ENCODE peak calls at places on chromosomes 2 and 18, in seven cellular contexts. I is heart right ventricle, D is fibroblast of lung, U is neural progenitor cell, F is tibial nerve, Y is heart left ventricle, O is endodermal cell. L is an unnamed sample.

GRCh38 chr2:131835621-131836091 is 308.0 kb downstream of the CCDC74A start:
- DNase-seq in I (no peak), O (no peak), Y (no peak), D (no peak), U (no peak), F (no peak), L (peak; percentile 46)

GRCh38 chr2:74715880-74716279 is 61.8 kb downstream of the SEMA4F start:
- DNase-seq in Y (no peak), O (no peak), D (no peak), F (no peak), I (no peak), U (no peak), L (no peak)

GRCh38 chr2:240644171-240644651 is 18.9 kb downstream of the GPR35 start:
- DNase-seq in F (no peak), I (no peak), D (no peak), U (no peak), Y (no peak), O (peak; percentile 42), L (no peak)

GRCh38 chr2:240670402-240670801 is 12.3 kb downstream of the AQP12B start:
- DNase-seq in O (peak; percentile 64), D (no peak), Y (no peak), F (no peak), I (no peak), U (no peak), L (no peak)

GRCh38 chr2:143258126-143258892 is 129.1 kb downstream of the ARHGAP15 start:
- DNase-seq in F (no peak), Y (no peak), U (no peak), D (no peak), O (no peak), I (no peak), L (no peak)

GRCh38 chr18:46411862-46412690 is 244.9 kb downstream of the LOXHD1 start:
- DNase-seq in O (peak; percentile 82), I (peak; percentile 63), D (peak; percentile 34), F (no peak), U (no peak), Y (peak; percentile 64), L (no peak)

GRCh38 chr2:232577841-232578240 is 27.4 kb downstream of the EIF4E2 start:
- DNase-seq in F (no peak), D (no peak), I (no peak), O (no peak), Y (no peak), U (peak; percentile 14), L (no peak)

GRCh38 chr2:213834331-213834730 is 550.1 kb downstream of the SPAG16 start:
- DNase-seq in O (no peak), D (peak; percentile 89), U (no peak), Y (no peak), I (no peak), F (no peak), L (no peak)

GRCh38 chr2:32937602-32938450 is 8.9 kb upstream of the LTBP1 start:
- DNase-seq in O (peak; percentile 82), U (peak; percentile 66), I (no peak), D (peak; percentile 49), F (no peak), Y (no peak), L (no peak)

GRCh38 chr2:72603481-72603880 is 222.4 kb downstream of the EXOC6B start:
- DNase-seq in U (no peak), F (no peak), D (peak; percentile 57), Y (no peak), O (no peak), I (no peak), L (no peak)

GRCh38 chr2:16034975-16035746 is 94.8 kb downstream of the MYCN start:
- DNase-seq in D (no peak), I (no peak), O (no peak), U (no peak), F (no peak), Y (no peak), L (no peak)

GRCh38 chr2:120134263-120134662 is 88.9 kb downstream of the TMEM185B start:
- DNase-seq in D (peak; percentile 99), O (peak; percentile 84), U (no peak), F (no peak), I (no peak), Y (no peak), L (no peak)

GRCh38 chr2:197461073-197461472 is 7.7 kb downstream of the COQ10B start:
- DNase-seq in O (no peak), F (no peak), I (no peak), D (peak; percentile 34), U (no peak), Y (no peak), L (no peak)

GRCh38 chr2:139550873-139551272 is 770.7 kb upstream of the NXPH2 start:
- DNase-seq in U (no peak), F (no peak), Y (no peak), I (no peak), D (no peak), O (no peak), L (no peak)

GRCh38 chr2:157261199-157261782 is 3.8 kb downstream of the GALNT5 start:
- DNase-seq in D (peak; percentile 87), F (peak; percentile 11), Y (no peak), I (no peak), U (no peak), O (no peak), L (no peak)

GRCh38 chr2:234542742-234543141 is 45.9 kb upstream of the ARL4C start:
- DNase-seq in I (no peak), Y (no peak), F (no peak), U (no peak), D (no peak), O (no peak), L (no peak)

GRCh38 chr2:6959751-6960150 is 42.5 kb downstream of the RNF144A start:
- DNase-seq in I (no peak), O (no peak), D (no peak), F (no peak), Y (no peak), U (no peak), L (no peak)

GRCh38 chr2:234446404-234447076 is 50.3 kb downstream of the ARL4C start:
- DNase-seq in Y (peak; percentile 74), F (peak; percentile 41), U (no peak), D (no peak), O (no peak), I (peak; percentile 68), L (peak; percentile 86)

GRCh38 chr18:24502621-24503020 is 42.2 kb downstream of the HRH4 start:
- DNase-seq in O (no peak), Y (no peak), F (no peak), D (no peak), I (no peak), U (no peak), L (no peak)

GRCh38 chr2:98959759-98960507 is 23.9 kb upstream of the CRACDL start:
- DNase-seq in F (no peak), U (no peak), O (no peak), Y (no peak), I (no peak), D (no peak), L (no peak)

GRCh38 chr2:190581997-190582396 is 47.5 kb upstream of the NEMP2 start:
- DNase-seq in O (no peak), Y (no peak), F (no peak), D (no peak), I (no peak), U (no peak), L (no peak)

GRCh38 chr2:30336978-30337841 is 105.9 kb downstream of the LBH start:
- DNase-seq in U (no peak), Y (no peak), D (no peak), O (no peak), I (no peak), F (no peak), L (no peak)

GRCh38 chr2:111975053-111975552 is 76.7 kb downstream of the MERTK start:
- DNase-seq in D (peak; percentile 96), Y (no peak), I (no peak), U (no peak), F (no peak), O (no peak), L (no peak)

DNA sequence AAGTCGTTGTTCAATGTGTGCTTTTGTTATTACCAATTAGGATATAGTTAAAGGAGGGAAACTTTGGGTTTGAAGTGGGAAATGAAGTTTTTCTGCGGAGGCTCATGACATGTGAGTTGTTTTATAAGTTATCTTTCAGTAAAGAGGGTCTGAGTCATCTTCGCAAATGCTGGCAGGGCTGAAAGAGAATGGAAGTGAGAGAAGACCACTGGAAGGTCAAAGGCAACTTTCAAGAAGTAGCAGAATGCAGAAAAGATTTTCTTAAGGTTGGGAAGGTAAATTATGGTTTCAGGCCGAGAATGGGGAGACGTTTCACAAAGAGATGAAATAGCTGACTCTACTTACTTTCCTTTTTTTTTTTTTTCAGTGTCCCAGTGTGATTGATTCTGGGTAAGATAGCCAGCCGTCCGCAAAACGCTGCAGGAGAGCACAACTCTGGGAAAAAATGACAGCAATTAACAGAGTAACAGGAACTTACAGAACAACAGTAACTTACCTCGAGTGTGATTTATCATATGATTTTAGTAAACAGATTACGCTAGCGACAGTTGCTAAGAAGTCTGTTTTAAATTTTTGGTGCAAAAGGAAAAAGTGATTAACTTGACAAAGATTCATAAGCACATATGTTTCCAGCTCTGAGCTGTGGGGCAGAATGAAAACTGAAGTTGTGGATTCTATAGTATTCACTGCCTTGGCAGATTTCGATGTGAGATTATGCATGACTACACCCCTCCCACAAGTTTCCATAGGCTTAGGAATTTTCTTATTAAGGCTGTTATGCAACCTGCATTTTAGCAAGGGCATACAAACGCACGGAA is 46.8 kb upstream of the ACTR3 start:
- DNase-seq in F (no peak), Y (no peak), D (peak; percentile 61), U (no peak), I (no peak), O (no peak), L (no peak)
- TF ChIP-seq CTCF in F (no peak), Y (no peak), D (no peak), U (no peak), I (no peak), O (no peak), L (no peak)

GRCh38 chr2:152405206-152406118 is 70.5 kb downstream of the FMNL2 start:
- DNase-seq in O (no peak), I (peak; percentile 37), F (no peak), Y (peak; percentile 13), D (peak; percentile 44), U (no peak), L (no peak)
- H3K4me1 ChIP-seq in O (peaks cover 16% of the 10 kb centered on the region), I (peaks cover 48% of the 10 kb centered on the region), F (peaks cover 69% of the 10 kb centered on the region), Y (peaks cover 55% of the 10 kb centered on the region), D (peaks cover 7% of the 10 kb centered on the region), U (peaks cover 46% of the 10 kb centered on the region), L (peaks cover 62% of the 10 kb centered on the region)

DNA sequence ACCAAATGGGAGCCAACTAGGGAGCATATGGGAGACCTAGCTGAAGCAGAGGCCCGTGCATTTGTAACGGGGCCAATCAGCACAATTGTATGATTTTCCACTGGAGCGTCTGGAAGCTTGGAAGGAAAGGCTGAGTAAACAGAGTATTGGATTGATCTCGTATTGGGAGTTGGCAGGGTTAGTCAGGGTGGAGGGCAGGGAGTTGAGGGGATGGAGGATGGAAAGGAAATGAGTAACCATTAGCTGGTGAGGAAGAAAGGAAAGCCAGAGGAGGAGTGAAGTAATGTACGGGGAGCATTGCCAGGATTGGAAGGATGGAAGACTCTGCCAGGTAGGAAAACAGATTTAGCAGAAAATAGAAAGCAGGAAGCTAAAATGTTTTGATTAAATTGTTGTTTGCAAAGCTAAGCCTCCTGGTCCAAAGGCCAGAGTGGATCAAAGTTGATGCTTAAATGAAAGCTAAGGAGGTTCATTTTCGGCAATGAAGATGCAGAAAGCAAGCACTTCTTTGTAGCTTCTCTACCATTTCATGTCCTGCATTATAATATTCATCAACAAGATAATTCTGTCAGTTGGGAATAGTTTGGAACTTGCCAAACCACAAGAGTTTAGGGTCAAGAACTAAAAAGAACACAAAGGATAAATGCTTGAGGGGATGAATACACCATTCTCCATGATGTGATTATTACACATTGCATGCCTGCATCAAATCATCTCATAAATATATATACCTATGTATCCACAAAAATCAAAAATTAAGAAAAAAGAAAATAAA is 75.6 kb upstream of the TTN start:
- DNase-seq in Y (peak; percentile 27), U (no peak), I (no peak), D (peak; percentile 88), O (no peak), F (no peak), L (no peak)
- TF ChIP-seq CTCF in Y (no peak), U (no peak), I (no peak), D (no peak), O (no peak), F (no peak), L (no peak)

GRCh38 chr2:236238756-236239155 is 25.4 kb downstream of the ASB18 start:
- DNase-seq in F (no peak), U (peak; percentile 31), Y (no peak), I (no peak), D (no peak), O (peak; percentile 63), L (no peak)
- H3K4me1 ChIP-seq in F (no peaks in the 10 kb centered on the region), U (peaks cover 9% of the 10 kb centered on the region), Y (peaks cover 42% of the 10 kb centered on the region), I (peaks cover 17% of the 10 kb centered on the region), D (no peaks in the 10 kb centered on the region), O (no peaks in the 10 kb centered on the region), L (peaks cover 8% of the 10 kb centered on the region)